ENCODE peak calls at places on chromosomes 6 and 20, in eight cellular contexts. G is spleen; Q is fibroblast of pulmonary artery; K is PC-9; E is foreskin fibroblast; T is left ventricle myocardium inferior; V is astrocyte; X is CD8-positive, alpha-beta T cell. N is an unnamed sample.

GRCh38 chr6:12335131-12335527 is 45.0 kb downstream of the EDN1 start:
- DNase-seq in G (no peak), Q (no peak), E (no peak), K (no peak), V (no peak), T (no peak), X (no peak), N (no peak)

GRCh38 chr6:169398342-169399105 is 144.9 kb upstream of the THBS2 start:
- DNase-seq in T (no peak), K (no peak), X (no peak), Q (no peak), E (peak; percentile 37), G (no peak), V (no peak), N (no peak)

GRCh38 chr6:103011605-103012004 is 1618.1 kb downstream of the GRIK2 start:
- DNase-seq in Q (no peak), E (no peak), G (no peak), K (no peak), T (no peak), X (no peak), V (no peak), N (no peak)

GRCh38 chr6:68771426-68771825 is 136.3 kb downstream of the ADGRB3 start:
- DNase-seq in Q (no peak), X (no peak), T (no peak), K (no peak), G (no peak), V (no peak), E (no peak), N (no peak)

GRCh38 chr20:14878676-14879019 is 541.2 kb upstream of the FLRT3 start:
- DNase-seq in G (no peak), T (no peak), X (no peak), E (no peak), K (no peak), Q (no peak), V (no peak), N (no peak)

GRCh38 chr6:119446623-119447008 is 97.1 kb upstream of the MAN1A1 start:
- DNase-seq in V (peak; percentile 91), X (no peak), K (peak; percentile 97), T (no peak), Q (peak; percentile 88), E (peak; percentile 65), G (no peak), N (no peak)

GRCh38 chr6:130851026-130851425 is 23.8 kb downstream of the SMLR1 start:
- DNase-seq in E (peak; percentile 3), X (no peak), V (no peak), K (no peak), T (no peak), Q (no peak), G (no peak), N (no peak)

GRCh38 chr20:32763202-32763999 is 1.2 kb downstream of the DNMT3B start:
- DNase-seq in E (no peak), X (no peak), K (no peak), V (no peak), G (peak; percentile 80), T (no peak), Q (no peak), N (peak; percentile 79)

GRCh38 chr6:5962794-5963193 is 43.9 kb downstream of the NRN1 start:
- DNase-seq in G (no peak), K (no peak), X (no peak), Q (no peak), E (no peak), V (no peak), T (no peak), N (no peak)

GRCh38 chr6:37794825-37795224 is 24.7 kb upstream of the ZFAND3 start:
- DNase-seq in G (no peak), X (no peak), V (peak; percentile 28), E (peak; percentile 66), T (no peak), K (no peak), Q (no peak), N (no peak)

GRCh38 chr20:34175072-34175471 is 63.0 kb upstream of the EIF2S2 start:
- DNase-seq in X (no peak), E (no peak), K (no peak), Q (no peak), T (no peak), V (no peak), G (no peak), N (no peak)

GRCh38 chr6:129748212-129748900 is 38.4 kb upstream of the ARHGAP18 start:
- DNase-seq in Q (peak; percentile 50), T (no peak), K (no peak), G (peak; percentile 66), X (peak; percentile 32), V (peak; percentile 30), E (no peak), N (peak; percentile 49)

GRCh38 chr6:10429638-10430427 is 15.0 kb upstream of the TFAP2A start:
- DNase-seq in E (no peak), X (no peak), K (peak; percentile 57), G (no peak), V (peak; percentile 30), Q (peak; percentile 66), T (no peak), N (no peak)

GRCh38 chr20:58684291-58684690 is 8.3 kb upstream of the NPEPL1 start:
- DNase-seq in G (no peak), E (no peak), V (no peak), X (no peak), T (no peak), Q (no peak), K (no peak), N (no peak)

GRCh38 chr20:12591949-12592470 is 416.8 kb upstream of the SPTLC3 start:
- DNase-seq in G (no peak), Q (no peak), E (no peak), T (no peak), V (no peak), K (no peak), X (no peak), N (no peak)

GRCh38 chr6:150005761-150006651 is 19.3 kb downstream of the RAET1L start:
- DNase-seq in X (no peak), V (no peak), E (no peak), K (no peak), Q (no peak), G (peak; percentile 75), T (no peak), N (no peak)
- H3K4me3 ChIP-seq in X (peak overlapping the region; percentile 82), V (peak overlapping the region; percentile 62), E (peak overlapping the region; percentile 46), K (peak overlapping the region; percentile 60), Q (peak overlapping the region; percentile 71), G (peak overlapping the region; percentile 58), T (peak overlapping the region; percentile 73), N (peak overlapping the region; percentile 82)

DNA sequence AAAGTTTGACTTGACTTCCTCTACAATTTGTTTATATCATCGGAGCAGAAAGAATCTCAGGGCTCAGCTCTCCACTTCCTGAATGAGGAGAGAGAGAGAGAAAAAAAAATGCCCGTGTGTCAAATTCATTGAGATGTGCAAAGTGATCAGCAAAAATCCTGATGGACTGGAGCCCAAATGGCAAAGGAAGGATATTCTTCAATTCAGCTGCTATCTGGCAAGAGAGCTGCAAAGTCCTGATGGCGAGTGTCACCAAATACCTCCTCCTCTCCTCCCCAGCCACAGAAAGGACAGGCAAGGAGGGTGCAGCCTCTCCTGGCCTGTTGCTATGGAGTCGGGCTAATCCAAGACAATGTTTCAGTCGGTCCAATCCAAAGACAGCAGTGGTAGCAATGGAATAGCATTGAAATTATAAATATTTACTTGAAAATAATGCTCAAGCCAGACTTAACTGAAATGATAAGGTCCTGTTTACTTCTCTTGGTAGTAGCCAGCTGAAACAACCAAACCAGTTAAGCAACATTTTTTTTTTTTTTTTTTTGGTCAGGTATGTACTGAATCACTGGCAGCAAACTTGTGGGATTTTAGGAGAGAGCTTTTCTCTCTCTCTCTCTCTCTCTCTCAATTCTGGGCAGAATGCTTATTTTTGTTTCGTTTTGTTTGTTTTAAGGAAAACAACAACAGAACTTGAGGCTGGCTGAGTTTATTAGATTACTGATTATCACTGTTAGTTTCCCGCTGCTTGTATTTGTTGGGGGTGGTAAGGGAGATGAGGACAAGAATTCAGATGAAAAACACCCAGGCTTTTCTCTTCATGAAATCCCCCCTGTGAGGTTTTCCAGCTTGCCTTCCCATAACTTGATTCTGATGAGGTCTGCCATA is 204.2 kb downstream of the BCAS1 start:
- DNase-seq in G (no peak), T (no peak), Q (peak; percentile 67), K (peak; percentile 99), V (peak; percentile 71), X (no peak), E (no peak), N (peak; percentile 95)
- H3K4me3 ChIP-seq in G (no peak overlapping the region), T (peak overlapping the region; percentile 35), Q (peak overlapping the region; percentile 34), K (peak overlapping the region; percentile 56), V (no peak overlapping the region), X (peak overlapping the region; percentile 12), E (peak overlapping the region; percentile 12), N (peak overlapping the region; percentile 2)

DNA sequence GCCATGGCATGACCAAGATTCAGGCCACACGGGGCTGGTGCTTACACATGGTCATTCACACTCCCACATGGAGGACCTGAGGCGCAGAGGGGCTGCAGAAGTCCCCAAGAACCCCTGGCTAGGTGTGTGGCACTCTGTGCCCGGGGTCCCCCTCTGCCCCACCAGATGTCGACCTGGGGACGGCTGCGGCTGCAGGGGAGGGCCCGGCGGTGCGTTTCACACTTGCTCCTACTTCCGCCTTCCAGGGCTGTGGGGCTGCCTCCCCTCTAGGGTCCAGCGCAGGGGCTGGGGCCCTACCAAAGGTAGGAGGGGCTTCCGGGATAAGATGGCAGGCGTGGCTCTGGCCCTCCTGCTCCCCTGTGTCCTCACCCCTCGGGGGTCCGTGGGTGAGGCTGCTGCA is 81.1 kb upstream of the SLCO4A1 start:
- DNase-seq in Q (no peak), E (no peak), X (no peak), K (no peak), T (no peak), G (no peak), V (no peak), N (no peak)
- H3K4me3 ChIP-seq in Q (no peak overlapping the region), E (no peak overlapping the region), X (no peak overlapping the region), K (no peak overlapping the region), T (peak overlapping the region; percentile 14), G (no peak overlapping the region), V (no peak overlapping the region), N (no peak overlapping the region)

GRCh38 chr6:22251331-22251730 is 45.5 kb downstream of the PRL start:
- DNase-seq in V (peak; percentile 74), K (peak; percentile 80), Q (peak; percentile 72), G (no peak), T (no peak), X (no peak), E (peak; percentile 8), N (no peak)

GRCh38 chr6:22248513-22249308 is 48.1 kb downstream of the PRL start:
- DNase-seq in V (peak; percentile 81), T (no peak), K (peak; percentile 75), E (no peak), G (no peak), X (no peak), Q (peak; percentile 79), N (peak; percentile 65)

GRCh38 chr6:22247916-22248482 is 48.8 kb downstream of the PRL start:
- DNase-seq in K (no peak), Q (peak; percentile 46), E (no peak), G (no peak), T (no peak), X (no peak), V (peak; percentile 25), N (no peak)

GRCh38 chr6:22249646-22250045 is 47.2 kb downstream of the PRL start:
- DNase-seq in V (no peak), K (no peak), X (no peak), G (no peak), E (no peak), Q (no peak), T (no peak), N (no peak)

DNA sequence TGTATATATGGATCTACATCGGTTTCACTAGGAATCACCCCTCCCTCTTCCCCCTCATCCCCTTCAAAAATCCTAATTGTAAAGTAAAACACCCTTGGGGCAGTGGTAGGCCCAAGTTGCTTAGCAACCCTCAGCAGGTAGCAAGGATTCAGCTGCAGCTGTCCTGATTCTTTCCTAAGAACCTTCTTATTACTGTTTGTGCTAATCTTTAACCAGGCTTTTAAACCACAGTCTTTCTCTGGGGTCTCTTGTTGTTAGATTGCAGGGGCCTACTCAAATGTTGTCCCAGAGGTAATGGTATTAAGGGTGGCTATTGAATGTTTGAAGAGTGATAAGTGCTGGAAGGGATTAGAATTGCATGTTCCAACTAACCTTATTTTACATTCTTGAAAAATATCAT is 46.4 kb downstream of the PRL start:
- DNase-seq in K (no peak), X (no peak), G (no peak), V (no peak), E (no peak), Q (no peak), T (no peak), N (peak; percentile 58)
- H3K4me3 ChIP-seq in K (no peak overlapping the region), X (no peak overlapping the region), G (no peak overlapping the region), V (no peak overlapping the region), E (no peak overlapping the region), Q (no peak overlapping the region), T (no peak overlapping the region), N (no peak overlapping the region)